ENCODE peak calls at places on chromosomes 13 and 19, in eight cellular contexts. J is SJCRH30, H is pancreas, S is trophoblast cell, Q is endothelial cell of umbilical vein, D is cardiac muscle cell, O is WERI-Rb-1, W is breast epithelium. R is an unnamed sample.

GRCh38 chr13:25881136-25881926 is 170.5 kb downstream of the SHISA2 start:
- DNase-seq in J (peak; percentile 60), H (no peak), S (no peak), Q (no peak), D (no peak), O (no peak), W (no peak), R (no peak)

GRCh38 chr13:104571161-104571889 is 1505.1 kb upstream of the SLC10A2 start:
- DNase-seq in J (peak; percentile 84), H (peak; percentile 30), S (peak; percentile 90), Q (peak; percentile 89), D (peak; percentile 81), O (peak; percentile 90), W (no peak), R (no peak)

GRCh38 chr13:27641711-27642502 is 20.2 kb downstream of the POLR1D start:
- DNase-seq in J (no peak), H (no peak), S (no peak), Q (no peak), D (no peak), O (no peak), W (no peak), R (no peak)

GRCh38 chr13:35866801-35867200 is 264.4 kb downstream of the DCLK1 start:
- DNase-seq in J (peak; percentile 11), H (no peak), S (no peak), Q (no peak), D (no peak), O (no peak), W (no peak), R (no peak)

GRCh38 chr13:29892149-29892548 is 41.7 kb upstream of the UBL3 start:
- DNase-seq in J (no peak), H (no peak), S (no peak), Q (no peak), D (no peak), O (no peak), W (no peak), R (no peak)

GRCh38 chr13:32229443-32229842 is 85.7 kb downstream of the ZAR1L start:
- DNase-seq in J (peak; percentile 53), H (no peak), S (peak; percentile 67), Q (no peak), D (peak; percentile 45), O (no peak), W (no peak), R (no peak)

GRCh38 chr19:6663236-6664187 is 6.4 kb downstream of the TNFSF14 start:
- DNase-seq in J (no peak), H (no peak), S (peak; percentile 26), Q (no peak), D (no peak), O (no peak), W (no peak), R (no peak)

GRCh38 chr13:44504146-44504545 is 72.0 kb downstream of the TSC22D1 start:
- DNase-seq in J (no peak), H (no peak), S (no peak), Q (no peak), D (no peak), O (no peak), W (no peak), R (no peak)

GRCh38 chr13:30388401-30389283 is 33.7 kb upstream of the UBE2L5 start:
- DNase-seq in J (peak; percentile 76), H (no peak), S (peak; percentile 86), Q (peak; percentile 23), D (no peak), O (no peak), W (no peak), R (no peak)

GRCh38 chr13:56893843-56894242 is 246.9 kb upstream of the PRR20A start:
- DNase-seq in J (no peak), H (no peak), S (no peak), Q (no peak), D (no peak), O (no peak), W (no peak), R (no peak)

GRCh38 chr13:89678722-89679121 is 1668.8 kb upstream of the MIR17HG start:
- DNase-seq in J (no peak), H (no peak), S (no peak), Q (no peak), D (no peak), O (no peak), W (no peak), R (no peak)

GRCh38 chr13:107209811-107210210 is 641.9 kb upstream of the ARGLU1 start:
- DNase-seq in J (no peak), H (no peak), S (no peak), Q (peak; percentile 79), D (no peak), O (no peak), W (no peak), R (no peak)

GRCh38 chr13:68234278-68234677 is 1004.1 kb upstream of the PCDH9 start:
- DNase-seq in J (peak; percentile 56), H (no peak), S (no peak), Q (peak; percentile 3), D (peak; percentile 5), O (no peak), W (no peak), R (no peak)

GRCh38 chr13:75724742-75725504 is 88.8 kb downstream of the LMO7 start:
- DNase-seq in J (no peak), H (no peak), S (no peak), Q (peak; percentile 80), D (no peak), O (no peak), W (no peak), R (no peak)

GRCh38 chr19:40006273-40006691 is 9.4 kb downstream of the ZNF546 start:
- DNase-seq in J (peak; percentile 12), H (no peak), S (no peak), Q (peak; percentile 95), D (no peak), O (no peak), W (no peak), R (no peak)

GRCh38 chr13:36163809-36164308 is 32.7 kb upstream of the DCLK1 start:
- DNase-seq in J (peak; percentile 95), H (peak; percentile 74), S (no peak), Q (no peak), D (peak; percentile 57), O (peak; percentile 45), W (no peak), R (peak; percentile 85)

GRCh38 chr19:34994643-34995471 is 5.3 kb upstream of the GRAMD1A start:
- DNase-seq in J (no peak), H (peak; percentile 83), S (no peak), Q (peak; percentile 80), D (no peak), O (no peak), W (peak; percentile 82), R (no peak)
- H3K27ac ChIP-seq in J (no peak overlapping the region), H (peak overlapping the region; percentile 75), S (no peak overlapping the region), Q (peak overlapping the region; percentile 47), D (no peak overlapping the region), O (no peak overlapping the region), W (peak overlapping the region; percentile 48), R (no peak overlapping the region)

GRCh38 chr19:15897026-15897737 is 692 bp downstream of the CYP4F2 start:
- DNase-seq in J (no peak), H (no peak), S (no peak), Q (no peak), D (no peak), O (no peak), W (no peak), R (no peak)

GRCh38 chr19:15897738-15898276 is at the start of gene CYP4F2:
- DNase-seq in J (no peak), H (peak; percentile 40), S (no peak), Q (no peak), D (no peak), O (no peak), W (no peak), R (no peak)

GRCh38 chr19:15893498-15893897 is 4.4 kb downstream of the CYP4F2 start:
- DNase-seq in J (no peak), H (no peak), S (no peak), Q (no peak), D (no peak), O (no peak), W (no peak), R (no peak)

GRCh38 chr19:15894359-15894758 is 3.5 kb downstream of the CYP4F2 start:
- DNase-seq in J (no peak), H (no peak), S (no peak), Q (no peak), D (no peak), O (no peak), W (no peak), R (no peak)

DNA sequence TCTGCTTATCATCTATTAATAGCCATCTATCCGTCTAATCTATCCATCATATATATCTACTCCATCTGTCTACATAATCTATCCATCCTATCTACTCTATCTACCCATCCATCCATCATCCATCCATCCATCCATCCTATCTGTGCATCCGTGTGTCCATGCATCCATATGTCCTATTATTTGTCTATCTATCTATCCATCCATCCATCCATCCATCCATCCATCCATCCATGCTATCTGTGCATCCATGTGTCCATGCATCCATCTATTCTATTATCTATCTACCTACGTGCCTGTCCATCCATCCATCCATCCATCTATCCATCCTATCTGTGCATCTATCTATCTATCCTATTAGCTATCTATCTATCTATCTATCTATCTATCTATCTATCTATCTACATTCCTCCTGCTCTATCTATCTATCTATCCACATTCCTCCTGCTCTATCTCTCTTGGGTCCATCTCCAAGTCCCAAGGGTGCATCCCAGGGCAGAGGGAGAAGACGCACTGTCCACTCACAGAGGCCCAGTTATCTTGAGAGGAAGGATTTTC is 1.9 kb downstream of the CYP4F2 start:
- DNase-seq in J (no peak), H (no peak), S (no peak), Q (no peak), D (no peak), O (no peak), W (no peak), R (no peak)
- H3K9me3 ChIP-seq in J (no peaks in the 10 kb centered on the region), H (no peaks in the 10 kb centered on the region), S (peaks cover 53% of the 10 kb centered on the region), Q (no peaks in the 10 kb centered on the region), D (no peaks in the 10 kb centered on the region), O (no peaks in the 10 kb centered on the region), W (no peaks in the 10 kb centered on the region), R (no peaks in the 10 kb centered on the region)

GRCh38 chr13:79404985-79405384 is 1.1 kb downstream of the RBM26 start:
- DNase-seq in J (peak; percentile 56), H (no peak), S (no peak), Q (peak; percentile 31), D (no peak), O (no peak), W (no peak), R (no peak)
- H3K27ac ChIP-seq in J (peak overlapping the region; percentile 94), H (peak overlapping the region; percentile 94), S (no peak overlapping the region), Q (peak overlapping the region; percentile 90), D (peak overlapping the region; percentile 99), O (peak overlapping the region; percentile 96), W (peak overlapping the region; percentile 98), R (peak overlapping the region; percentile 75)

GRCh38 chr13:111952814-111953213 is 114.1 kb upstream of the SOX1 start:
- DNase-seq in J (peak; percentile 5), H (no peak), S (no peak), Q (no peak), D (no peak), O (no peak), W (no peak), R (no peak)

GRCh38 chr13:111955412-111955769 is 111.6 kb upstream of the SOX1 start:
- DNase-seq in J (no peak), H (no peak), S (no peak), Q (no peak), D (no peak), O (no peak), W (no peak), R (no peak)

GRCh38 chr13:111951982-111952565 is 114.9 kb upstream of the SOX1 start:
- DNase-seq in J (peak; percentile 3), H (no peak), S (no peak), Q (no peak), D (no peak), O (no peak), W (no peak), R (no peak)

GRCh38 chr13:111954681-111955411 is 112.1 kb upstream of the SOX1 start:
- DNase-seq in J (peak; percentile 65), H (no peak), S (peak; percentile 47), Q (no peak), D (no peak), O (no peak), W (no peak), R (no peak)

GRCh38 chr13:111953546-111954178 is 113.3 kb upstream of the SOX1 start:
- DNase-seq in J (no peak), H (no peak), S (no peak), Q (no peak), D (no peak), O (no peak), W (no peak), R (no peak)
- H3K9me3 ChIP-seq in J (no peaks in the 10 kb centered on the region), H (no peaks in the 10 kb centered on the region), S (peaks cover 27% of the 10 kb centered on the region), Q (peaks cover 13% of the 10 kb centered on the region), D (no peaks in the 10 kb centered on the region), O (peaks cover 13% of the 10 kb centered on the region), W (peaks cover 35% of the 10 kb centered on the region), R (peaks cover 2% of the 10 kb centered on the region)